ENCODE peak calls at places on chromosomes 13 and 19, in six cellular contexts. F is PC-3, K is lung, M is Peyer's patch, Y is HAP-1, A is left ventricle myocardium inferior. P is an unnamed sample.
A peak's percentile ranks its signal among the peaks of the same experiment; 100 is the strongest.

GRCh38 chr13:109938255-109938936 is 152.0 kb upstream of the IRS2 start:
- DNase-seq in M (no peak), A (no peak), Y (no peak), F (peak; percentile 65), K (no peak), P (no peak)

GRCh38 chr19:19554074-19555023 is 16.3 kb downstream of the CILP2 start:
- DNase-seq in F (peak; percentile 55), A (peak; percentile 48), Y (peak; percentile 80), M (no peak), K (peak; percentile 53), P (peak; percentile 65)

GRCh38 chr19:934865-935422 is 9.1 kb downstream of the ARID3A start:
- DNase-seq in M (peak; percentile 85), F (peak; percentile 68), A (peak; percentile 88), Y (no peak), K (peak; percentile 91), P (peak; percentile 48)

GRCh38 chr13:78602561-78603239 is 652 bp downstream of the POU4F1 start:
- DNase-seq in A (no peak), Y (peak; percentile 36), K (no peak), F (no peak), M (no peak), P (no peak)

GRCh38 chr19:33032218-33032781 is 32.4 kb downstream of the RHPN2 start:
- DNase-seq in K (no peak), M (peak; percentile 63), A (no peak), Y (peak; percentile 74), F (peak; percentile 19), P (no peak)

GRCh38 chr19:19274146-19274545 is 1.0 kb upstream of the TM6SF2 start:
- DNase-seq in K (no peak), F (no peak), M (no peak), A (no peak), Y (no peak), P (no peak)

GRCh38 chr19:10295305-10295846 is 5.6 kb downstream of the ICAM5 start:
- DNase-seq in Y (no peak), K (peak; percentile 57), F (no peak), M (peak; percentile 69), A (no peak), P (peak; percentile 76)

GRCh38 chr13:28503182-28503980 is 8.5 kb upstream of the FLT1 start:
- DNase-seq in K (no peak), A (no peak), F (no peak), M (no peak), Y (no peak), P (no peak)

GRCh38 chr13:103161476-103161875 is 95.3 kb upstream of the SLC10A2 start:
- DNase-seq in M (no peak), F (no peak), A (no peak), Y (no peak), K (no peak), P (no peak)

GRCh38 chr13:104485571-104485970 is 1419.4 kb upstream of the SLC10A2 start:
- DNase-seq in A (no peak), Y (no peak), M (no peak), F (no peak), K (no peak), P (no peak)

GRCh38 chr19:1012334-1012733 is 8.6 kb downstream of the TMEM259 start:
- DNase-seq in A (peak; percentile 15), F (no peak), M (no peak), K (no peak), Y (no peak), P (no peak)

GRCh38 chr19:35048911-35049411 is 7.4 kb downstream of the HPN start:
- DNase-seq in M (no peak), K (no peak), Y (no peak), F (no peak), A (peak; percentile 75), P (no peak)

GRCh38 chr13:51284339-51284738 is 55.2 kb upstream of the SERPINE3 start:
- DNase-seq in K (no peak), M (no peak), F (no peak), A (no peak), Y (no peak), P (no peak)

GRCh38 chr13:43195551-43195950 is 172.2 kb downstream of the DNAJC15 start:
- DNase-seq in M (no peak), K (no peak), Y (no peak), A (no peak), F (peak; percentile 12), P (no peak)

GRCh38 chr13:64397699-64398098 is 2832.4 kb downstream of the PCDH9 start:
- DNase-seq in K (no peak), Y (no peak), F (peak; percentile 18), A (no peak), M (no peak), P (no peak)

GRCh38 chr13:80341771-80342271 is 895 bp upstream of the SPRY2 start:
- DNase-seq in K (peak; percentile 71), A (peak; percentile 66), F (peak; percentile 41), Y (peak; percentile 87), M (peak; percentile 65), P (no peak)

GRCh38 chr19:2132731-2133490 is 18.5 kb downstream of the AP3D1 start:
- DNase-seq in Y (no peak), M (no peak), A (peak; percentile 52), K (no peak), F (no peak), P (no peak)

GRCh38 chr13:76455960-76456359 is 430.2 kb downstream of the KCTD12 start:
- DNase-seq in Y (no peak), A (no peak), M (no peak), F (peak; percentile 48), K (no peak), P (no peak)

DNA sequence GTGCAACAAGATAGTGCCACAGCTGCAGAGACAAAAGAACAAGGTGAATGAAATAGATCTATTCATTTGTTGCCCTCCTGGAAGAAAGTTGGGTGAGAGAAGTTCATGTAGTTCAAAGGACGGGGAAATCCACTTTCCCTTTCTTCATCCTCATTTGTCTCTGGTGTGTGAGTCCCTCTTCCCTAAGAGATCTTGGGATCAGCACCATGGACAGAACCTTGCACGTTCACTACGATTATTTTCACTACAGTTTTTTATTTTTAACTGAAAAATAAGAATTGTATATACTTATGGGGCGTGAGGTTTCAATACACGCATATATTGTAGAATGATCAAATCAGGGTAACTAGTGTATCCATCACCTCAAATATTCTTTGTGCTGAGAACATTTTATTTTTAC is 29.2 kb downstream of the NLRP5 start:
- DNase-seq in Y (peak; percentile 14), K (no peak), A (no peak), F (peak; percentile 47), M (no peak), P (no peak)
- H3K4me1 ChIP-seq in Y (no peaks in the 10 kb centered on the region), K (no peaks in the 10 kb centered on the region), A (no peaks in the 10 kb centered on the region), F (no peaks in the 10 kb centered on the region), M (no peaks in the 10 kb centered on the region), P (no peaks in the 10 kb centered on the region)

DNA sequence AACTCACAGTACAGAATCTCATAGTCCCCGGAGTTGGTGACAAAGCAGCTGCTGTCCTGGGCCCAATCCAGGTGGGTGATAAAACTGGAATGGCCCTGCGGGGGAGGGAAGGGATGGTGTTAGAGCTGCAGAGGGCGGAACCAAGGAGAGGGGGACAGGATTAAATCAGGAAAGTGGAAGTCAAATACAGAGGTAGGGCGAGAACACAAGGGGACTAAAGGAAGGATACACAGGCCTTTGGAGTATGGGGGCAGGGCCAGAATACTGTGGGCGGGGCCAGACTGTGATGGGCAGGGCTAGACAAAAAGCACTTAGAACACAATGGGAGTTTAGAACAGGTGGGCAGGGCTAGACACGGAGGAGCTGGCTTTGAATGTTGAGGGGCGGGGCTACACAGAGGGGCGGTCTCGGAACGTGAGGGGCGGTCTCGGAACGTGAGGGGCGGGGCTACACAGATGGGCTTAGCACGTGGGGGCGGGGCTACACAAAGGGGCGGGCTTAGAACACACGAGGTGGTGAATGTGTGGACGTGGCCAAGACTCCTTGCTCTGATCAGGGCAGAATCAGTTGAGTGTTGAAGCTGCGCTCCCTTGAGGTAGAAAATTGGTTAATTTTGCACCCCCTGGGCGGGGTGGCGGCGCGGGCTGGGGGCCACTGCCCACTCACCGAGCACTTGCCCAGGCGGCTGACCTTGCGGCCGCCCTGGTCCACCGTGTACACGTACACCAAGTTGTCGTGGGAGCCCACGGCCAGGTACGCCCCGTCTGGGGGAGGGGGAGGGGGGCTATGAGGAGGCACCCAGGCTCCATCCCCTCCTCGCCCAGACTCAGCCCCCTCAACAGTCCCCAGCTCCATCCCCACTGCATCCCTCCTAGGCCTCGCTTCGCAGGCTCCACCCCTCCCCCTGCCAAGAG is 14.0 kb upstream of the GPR4 start:
- DNase-seq in Y (peak; percentile 99), F (peak; percentile 80), M (peak; percentile 92), K (peak; percentile 80), A (peak; percentile 70), P (peak; percentile 71)
- H3K4me3 ChIP-seq in Y (peak overlapping the region; percentile 17), F (no peak overlapping the region), M (no peak overlapping the region), K (no peak overlapping the region), A (peak overlapping the region; percentile 17), P (no peak overlapping the region)

GRCh38 chr19:45782162-45782623 is at the start of gene DMPK:
- DNase-seq in K (no peak), F (no peak), M (peak; percentile 53), A (peak; percentile 76), Y (no peak), P (no peak)

GRCh38 chr19:45782820-45783785 is 813 bp upstream of the DMPK start:
- DNase-seq in F (peak; percentile 60), K (no peak), M (peak; percentile 53), A (peak; percentile 85), Y (no peak), P (no peak)

GRCh38 chr19:45780448-45781281 is 1.6 kb downstream of the DMPK start:
- DNase-seq in Y (no peak), M (peak; percentile 47), K (no peak), F (no peak), A (no peak), P (no peak)

GRCh38 chr19:45780146-45780447 is 2.2 kb downstream of the DMPK start:
- DNase-seq in F (no peak), Y (no peak), A (no peak), M (peak; percentile 45), K (no peak), P (no peak)

GRCh38 chr19:45781282-45782161 is 768 bp downstream of the DMPK start:
- DNase-seq in F (peak; percentile 71), M (peak; percentile 65), A (no peak), Y (no peak), K (no peak), P (no peak)
- H3K4me1 ChIP-seq in F (peaks cover 49% of the 10 kb centered on the region), M (peaks cover 16% of the 10 kb centered on the region), A (peaks cover 79% of the 10 kb centered on the region), Y (peaks cover 10% of the 10 kb centered on the region), K (peaks cover 6% of the 10 kb centered on the region), P (peaks cover 19% of the 10 kb centered on the region)

GRCh38 chr19:49869009-49869483 is 1.7 kb upstream of the PNKP start:
- DNase-seq in A (no peak), K (no peak), Y (no peak), F (no peak), M (no peak), P (no peak)
- H3K4me3 ChIP-seq in A (peak overlapping the region; percentile 72), K (no peak overlapping the region), Y (peak overlapping the region; percentile 18), F (peak overlapping the region; percentile 59), M (peak overlapping the region; percentile 51), P (peak overlapping the region; percentile 85)

GRCh38 chr13:111280666-111281577 is 39.5 kb upstream of the TEX29 start:
- DNase-seq in K (peak; percentile 13), F (no peak), M (no peak), Y (no peak), A (no peak), P (no peak)

GRCh38 chr13:111282997-111283396 is 37.4 kb upstream of the TEX29 start:
- DNase-seq in K (no peak), Y (no peak), M (no peak), A (no peak), F (no peak), P (no peak)

GRCh38 chr13:111283457-111283856 is 37.0 kb upstream of the TEX29 start:
- DNase-seq in M (no peak), A (no peak), F (no peak), Y (no peak), K (no peak), P (no peak)

GRCh38 chr13:111281751-111282311 is 38.6 kb upstream of the TEX29 start:
- DNase-seq in M (no peak), Y (no peak), F (no peak), K (no peak), A (no peak), P (no peak)

GRCh38 chr13:111282425-111282824 is 38.0 kb upstream of the TEX29 start:
- DNase-seq in K (no peak), F (no peak), Y (no peak), A (no peak), M (no peak), P (no peak)
- H3K4me1 ChIP-seq in K (peaks cover 2% of the 10 kb centered on the region), F (no peaks in the 10 kb centered on the region), Y (no peaks in the 10 kb centered on the region), A (peaks cover 72% of the 10 kb centered on the region), M (no peaks in the 10 kb centered on the region), P (no peaks in the 10 kb centered on the region)